ENCODE peak calls at places on chromosome 19, in four cellular contexts. Q, G, S and E are unnamed samples.

GRCh38 chr19:2053601-2054389 is 2.8 kb upstream of the MKNK2 start:
- DNase-seq in Q (no peak), G (no peak), S (no peak), E (no peak)

GRCh38 chr19:53037101-53038097 is 7.1 kb upstream of the ERVV-2 start:
- DNase-seq in Q (no peak), G (no peak), S (peak), E (no peak)

GRCh38 chr19:36236304-36236945 is 21.5 kb downstream of the ZNF146 start:
- DNase-seq in Q (no peak), G (no peak), S (no peak), E (no peak)

GRCh38 chr19:1384478-1385110 is 887 bp downstream of the NDUFS7 start:
- DNase-seq in Q (no peak), G (no peak), S (no peak), E (no peak)

GRCh38 chr19:51944798-51945552 is 17.7 kb downstream of the ZNF613 start:
- DNase-seq in Q (no peak), G (no peak), S (no peak), E (no peak)

GRCh38 chr19:1173160-1173844 is 766 bp downstream of the SBNO2 start:
- DNase-seq in Q (peak), G (no peak), S (peak), E (no peak)

GRCh38 chr19:29660835-29661234 is 4.4 kb upstream of the PLEKHF1 start:
- DNase-seq in Q (no peak), G (no peak), S (peak), E (no peak)

GRCh38 chr19:41064974-41065569 is 23.2 kb upstream of the CYP2A13 start:
- DNase-seq in Q (no peak), G (no peak), S (peak), E (no peak)

GRCh38 chr19:8368136-8368535 is 4.2 kb downstream of the ANGPTL4 start:
- DNase-seq in Q (no peak), G (no peak), S (no peak), E (no peak)

GRCh38 chr19:18650468-18651001 is 13.7 kb downstream of the KLHL26 start:
- DNase-seq in Q (no peak), G (no peak), S (no peak), E (no peak)

GRCh38 chr19:628168-628567 is 5.2 kb downstream of the POLRMT start:
- DNase-seq in Q (no peak), G (no peak), S (no peak), E (no peak)

GRCh38 chr19:7382694-7383093 is 34.0 kb downstream of the ARHGEF18 start:
- DNase-seq in Q (no peak), G (no peak), S (no peak), E (no peak)

GRCh38 chr19:39327318-39327717 is 6.7 kb upstream of the LRFN1 start:
- DNase-seq in Q (no peak), G (no peak), S (no peak), E (no peak)

GRCh38 chr19:41932259-41933130 is 4.2 kb upstream of the ERFL start:
- DNase-seq in Q (no peak), G (no peak), S (no peak), E (no peak)

GRCh38 chr19:8310342-8311055 is 2.3 kb upstream of the CD320 start:
- DNase-seq in Q (no peak), G (no peak), S (no peak), E (no peak)

GRCh38 chr19:35990771-35991730 is 3.9 kb upstream of the SDHAF1 start:
- DNase-seq in Q (no peak), G (no peak), S (no peak), E (no peak)

GRCh38 chr19:11806354-11807098 is 7.5 kb upstream of the ZNF440 start:
- DNase-seq in Q (no peak), G (no peak), S (no peak), E (no peak)

GRCh38 chr19:39401549-39402416 is 4.9 kb upstream of the ZFP36 start:
- DNase-seq in Q (peak), G (no peak), S (no peak), E (no peak)

GRCh38 chr19:15195381-15195964 is 5.3 kb downstream of the NOTCH3 start:
- DNase-seq in Q (no peak), G (no peak), S (no peak), E (no peak)

GRCh38 chr19:15038304-15038703 is 11.0 kb upstream of the CASP14 start:
- DNase-seq in Q (no peak), G (no peak), S (no peak), E (no peak)

GRCh38 chr19:31071157-31071855 is 277.9 kb downstream of the TSHZ3 start:
- DNase-seq in Q (no peak), G (no peak), S (no peak), E (no peak)

GRCh38 chr19:801030-801860 is 4.0 kb downstream of the PTBP1 start:
- DNase-seq in Q (no peak), G (no peak), S (no peak), E (no peak)

GRCh38 chr19:39937094-39937493 is 2.7 kb upstream of the FCGBP start:
- DNase-seq in Q (no peak), G (peak), S (no peak), E (no peak)

GRCh38 chr19:4986056-4986455 is 17.1 kb downstream of the KDM4B start:
- DNase-seq in Q (no peak), G (no peak), S (no peak), E (no peak)

DNA sequence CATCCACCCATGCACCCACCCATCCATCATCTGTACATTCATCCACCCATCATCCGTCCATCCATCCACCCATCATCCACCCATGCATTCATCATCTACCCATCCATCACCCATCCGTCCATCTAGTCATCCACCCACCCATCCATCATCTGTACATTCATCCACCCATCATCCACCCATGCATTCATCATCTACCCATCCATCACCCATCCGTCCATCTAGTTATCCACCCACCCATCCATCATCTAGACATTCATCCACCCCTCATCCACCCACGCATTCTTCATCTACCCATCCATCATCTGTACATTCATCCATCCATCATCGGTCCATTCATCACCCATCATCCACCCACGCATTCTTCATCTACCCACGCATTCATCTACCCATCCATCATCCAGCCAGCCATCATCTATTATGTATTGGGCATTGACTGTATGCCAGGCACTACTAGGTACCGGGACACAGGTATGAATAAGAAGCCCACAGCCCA is 16.8 kb upstream of the GALP start:
- DNase-seq in Q (no peak), G (no peak), S (no peak), E (no peak)
- TF ChIP-seq SPI1 in Q (no peak), G (no peak), S (no peak), E (no peak)

GRCh38 chr19:38317104-38317612 is 1.4 kb upstream of the YIF1B start:
- DNase-seq in Q (peak), G (no peak), S (peak), E (no peak)
- TF ChIP-seq POLR2AphosphoS5 in Q (no peak), G (no peak), S (peak), E (no peak)

GRCh38 chr19:13843104-13843921 is 33.6 kb upstream of the NANOS3 start:
- DNase-seq in Q (no peak), G (no peak), S (no peak), E (no peak)
- TF ChIP-seq SPI1 in Q (no peak), G (no peak), S (no peak), E (no peak)

GRCh38 chr19:10691178-10691881 is 9.9 kb upstream of the QTRT1 start:
- DNase-seq in Q (no peak), G (no peak), S (no peak), E (no peak)

GRCh38 chr19:10692673-10693264 is 8.5 kb upstream of the QTRT1 start:
- DNase-seq in Q (no peak), G (no peak), S (no peak), E (no peak)

GRCh38 chr19:10690351-10690781 is 10.9 kb upstream of the QTRT1 start:
- DNase-seq in Q (peak), G (no peak), S (no peak), E (no peak)

GRCh38 chr19:10694706-10695105 is 6.5 kb upstream of the QTRT1 start:
- DNase-seq in Q (no peak), G (no peak), S (no peak), E (no peak)

DNA sequence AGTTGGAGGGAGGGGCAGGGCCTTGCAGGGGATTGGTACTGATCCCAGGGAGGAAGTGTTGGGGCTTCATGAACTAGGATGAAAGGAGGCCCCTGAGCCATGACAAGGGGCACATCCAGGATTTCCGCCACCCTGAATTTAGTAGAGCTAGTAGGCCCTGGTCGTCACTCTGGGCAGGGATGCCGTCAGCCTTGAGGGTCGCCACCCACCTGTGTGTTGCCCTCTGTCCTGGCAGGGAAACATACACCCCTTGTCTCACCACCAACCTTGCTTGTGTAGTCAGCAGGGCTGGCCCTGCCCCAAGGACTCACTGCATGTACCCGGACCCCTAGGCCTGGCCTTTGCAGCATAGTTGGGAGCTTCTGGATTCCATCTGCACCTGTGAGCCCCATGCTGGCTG is 9.4 kb upstream of the QTRT1 start:
- DNase-seq in Q (no peak), G (no peak), S (no peak), E (no peak)
- TF ChIP-seq POLR2AphosphoS5 in Q (no peak), G (no peak), S (peak), E (peak)

GRCh38 chr19:37779139-37780035 is at the start of gene ZNF573:
- DNase-seq in Q (peak), G (peak), S (peak), E (peak)

GRCh38 chr19:37778613-37779138 is 710 bp downstream of the ZNF573 start:
- DNase-seq in Q (peak), G (no peak), S (peak), E (no peak)
- TF ChIP-seq SPI1 in Q (no peak), G (no peak), S (no peak), E (no peak)

DNA sequence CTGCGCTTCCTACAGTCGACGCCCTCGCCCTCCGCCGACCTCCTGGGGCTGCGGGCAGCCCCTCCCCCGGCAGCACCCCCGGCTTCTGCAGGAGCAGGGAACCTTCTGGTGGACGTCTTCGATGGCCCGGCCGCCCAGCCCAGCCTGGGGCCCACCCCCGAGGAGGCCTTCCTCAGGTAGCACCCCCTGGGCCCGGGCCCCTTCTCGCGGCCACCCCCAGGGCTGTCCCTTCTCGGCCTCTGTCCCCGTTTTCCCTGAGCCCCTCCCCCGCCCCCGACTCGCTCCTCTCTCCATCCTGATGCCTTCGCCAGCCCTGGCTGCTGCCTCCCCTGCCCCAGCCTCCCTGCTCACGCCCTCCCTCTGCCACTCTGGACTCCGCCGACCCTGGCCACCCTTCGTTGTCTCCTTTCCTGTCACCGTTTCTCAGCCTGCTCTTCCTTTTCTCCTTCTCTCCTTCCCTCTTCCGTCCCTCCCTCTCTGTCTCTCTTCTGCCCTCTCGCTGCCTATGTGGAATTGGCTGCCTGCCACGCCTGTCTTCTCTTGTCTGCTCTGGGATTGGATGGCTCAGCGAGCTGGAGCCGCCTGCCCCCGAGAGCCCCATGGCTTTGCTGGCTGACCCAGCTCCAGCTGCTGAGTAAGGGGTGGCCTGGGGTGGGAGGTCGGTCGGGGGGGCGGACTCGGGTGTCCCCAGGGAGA is 11.0 kb downstream of the FUZ start:
- DNase-seq in Q (peak), G (no peak), S (peak), E (no peak)
- TF ChIP-seq POLR2AphosphoS5 in Q (no peak), G (no peak), S (no peak), E (no peak)

DNA sequence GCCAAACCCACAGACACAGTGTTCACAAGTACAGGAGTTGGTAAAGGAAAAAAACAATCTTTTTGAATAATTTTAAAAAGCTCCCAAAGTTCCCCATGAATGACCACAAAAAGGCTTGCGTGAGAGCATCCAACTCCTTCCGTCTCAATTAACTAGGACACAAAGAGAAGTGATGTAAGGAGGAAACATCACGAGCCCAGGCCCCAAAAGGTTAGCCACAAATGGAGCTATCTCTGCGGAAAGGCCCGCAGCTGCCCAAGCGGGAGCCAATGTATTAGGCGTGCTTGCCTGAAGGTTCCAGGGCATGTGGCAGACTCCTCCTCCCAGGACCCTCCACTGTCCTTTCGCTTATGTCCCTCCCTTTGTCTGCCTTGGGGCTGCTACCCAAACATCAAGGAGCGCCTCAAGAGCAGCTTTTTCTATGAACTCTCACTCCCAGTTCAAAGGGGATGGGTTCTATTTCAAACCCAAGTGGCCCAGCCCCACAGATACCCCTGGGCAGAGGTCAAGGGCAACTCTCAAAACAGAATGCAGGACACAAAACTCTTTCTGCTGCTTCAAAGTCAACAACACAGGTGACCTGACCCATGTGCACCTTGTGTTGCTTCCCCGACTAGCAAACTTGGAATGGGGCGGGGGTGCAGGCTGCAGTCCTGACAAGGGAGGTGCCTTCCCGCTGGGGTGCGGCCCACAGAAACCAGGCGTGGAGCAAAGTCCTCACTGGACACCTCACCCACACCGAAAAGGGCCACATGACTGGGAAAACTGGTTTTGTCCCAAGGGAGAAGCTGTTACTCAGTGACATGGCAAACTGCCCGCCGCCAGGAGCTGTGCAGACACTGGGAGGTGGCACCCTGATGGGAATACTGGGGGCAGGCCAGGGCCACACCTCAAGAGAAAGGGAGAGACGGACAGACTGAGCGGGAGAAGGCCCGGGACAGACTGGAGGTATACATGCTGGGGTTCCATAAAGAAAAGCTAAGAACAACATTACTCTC is 17.6 kb downstream of the ZC3H4 start:
- DNase-seq in Q (peak), G (no peak), S (no peak), E (no peak)
- TF ChIP-seq SPI1 in Q (no peak), G (no peak), S (no peak), E (no peak)